ENCODE peak calls at places on chromosomes 6 and 20, in six cellular contexts. Q is breast epithelium, V is sigmoid colon, L is stomach, P is mesenchymal stem cell, H is AG04450. O is an unnamed sample. For H3K9me3, the result is how much of the 10 kb centered on the place peaks cover.

GRCh38 chr6:79946773-79947190 is 571 bp downstream of the ELOVL4 start:
- DNase-seq in Q (no peak), V (peak), L (no peak), P (peak), H (no peak), O (peak)

GRCh38 chr20:38308447-38308846 is 4.5 kb downstream of the BPI start:
- DNase-seq in Q (no peak), V (no peak), L (no peak), P (no peak), H (no peak), O (no peak)

GRCh38 chr20:3068075-3068474 is 3.3 kb upstream of the OXT start:
- DNase-seq in Q (no peak), V (no peak), L (no peak), P (no peak), H (no peak), O (no peak)

GRCh38 chr6:49933526-49933925 is 30.4 kb downstream of the DEFB114 start:
- DNase-seq in Q (no peak), V (no peak), L (no peak), P (no peak), H (no peak), O (no peak)

GRCh38 chr20:297925-298754 is 770 bp downstream of the ZCCHC3 start:
- DNase-seq in Q (peak), V (peak), L (peak), P (peak), H (no peak), O (peak)

GRCh38 chr6:46042355-46042999 is 26.8 kb upstream of the CLIC5 start:
- DNase-seq in Q (no peak), V (no peak), L (no peak), P (peak), H (no peak), O (no peak)

GRCh38 chr6:51768087-51768486 is 319.3 kb downstream of the PKHD1 start:
- DNase-seq in Q (no peak), V (no peak), L (no peak), P (no peak), H (no peak), O (no peak)

GRCh38 chr6:73579389-73579788 is 58.6 kb upstream of the EEF1A1 start:
- DNase-seq in Q (no peak), V (no peak), L (no peak), P (no peak), H (no peak), O (no peak)

GRCh38 chr6:7761047-7761446 is 35.1 kb downstream of the BMP6 start:
- DNase-seq in Q (no peak), V (no peak), L (no peak), P (peak), H (no peak), O (no peak)

GRCh38 chr6:139654888-139655782 is 280.7 kb upstream of the CITED2 start:
- DNase-seq in Q (no peak), V (no peak), L (no peak), P (no peak), H (no peak), O (no peak)

GRCh38 chr20:62922451-62922921 is 3.8 kb downstream of the DIDO1 start:
- DNase-seq in Q (no peak), V (no peak), L (no peak), P (no peak), H (no peak), O (no peak)

GRCh38 chr6:138241381-138241780 is 23.1 kb upstream of the PBOV1 start:
- DNase-seq in Q (no peak), V (no peak), L (no peak), P (no peak), H (no peak), O (no peak)

GRCh38 chr20:24862606-24863005 is 86.5 kb upstream of the CST7 start:
- DNase-seq in Q (no peak), V (no peak), L (no peak), P (no peak), H (no peak), O (no peak)
- H3K9me3 ChIP-seq in Q (under half), V (under half), L (under half), P (under half), H (under half), O (under half)

DNA sequence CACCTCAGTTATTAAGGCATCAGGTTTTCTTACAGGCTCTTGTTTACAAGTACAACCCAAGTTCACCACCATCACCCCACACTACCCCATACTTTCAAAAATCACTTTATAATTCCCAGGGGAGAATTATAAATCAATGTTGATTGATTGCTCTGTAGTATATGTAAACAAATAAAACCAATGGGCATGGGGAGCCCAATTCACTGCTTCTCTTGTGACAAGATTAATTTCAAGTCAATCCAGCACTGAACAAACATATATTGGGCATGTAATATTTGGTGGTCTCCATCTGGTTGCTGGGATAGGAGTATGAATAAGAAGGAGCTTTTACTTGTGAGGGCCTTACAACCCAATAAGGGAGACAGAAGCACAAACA is 95.8 kb downstream of the CLVS2 start:
- DNase-seq in Q (no peak), V (no peak), L (no peak), P (no peak), H (no peak), O (no peak)
- H3K27ac ChIP-seq in Q (no peak), V (no peak), L (no peak), P (no peak), H (no peak), O (no peak)

GRCh38 chr20:32585519-32586127 is 490 bp upstream of the NOL4L start:
- DNase-seq in Q (no peak), V (no peak), L (no peak), P (no peak), H (no peak), O (peak)
- H3K4me3 ChIP-seq in Q (no peak), V (no peak), L (peak), P (peak), H (no peak), O (no peak)

DNA sequence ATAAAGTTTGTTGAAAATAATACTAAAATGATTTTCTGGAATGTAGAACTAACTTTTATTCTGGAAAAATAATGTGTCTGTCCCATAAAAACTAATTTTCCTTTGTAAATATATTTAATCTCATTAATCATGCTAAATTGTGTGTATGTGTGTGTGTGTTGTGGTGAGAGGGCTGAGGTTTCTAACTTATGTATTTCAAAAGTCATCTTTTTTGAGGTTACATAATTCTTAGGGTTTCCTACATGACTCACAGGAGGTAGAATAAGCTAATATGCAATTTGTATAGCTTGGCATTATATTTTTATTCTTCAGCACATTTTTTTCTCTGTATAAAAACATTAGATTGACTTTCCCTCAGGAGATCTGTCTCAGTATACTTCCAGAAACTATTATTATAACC is 64.1 kb upstream of the CLVS2 start:
- DNase-seq in Q (no peak), V (no peak), L (no peak), P (no peak), H (no peak), O (no peak)
- H3K9me3 ChIP-seq in Q (under half), V (under half), L (under half), P (under half), H (under half), O (under half)

GRCh38 chr6:13409991-13410390 is 77.4 kb downstream of the GFOD1 start:
- DNase-seq in Q (no peak), V (no peak), L (no peak), P (no peak), H (no peak), O (no peak)

GRCh38 chr6:13407368-13407708 is 79.0 kb upstream of the TBC1D7 start:
- DNase-seq in Q (no peak), V (no peak), L (no peak), P (no peak), H (no peak), O (no peak)

GRCh38 chr6:13406781-13407180 is 78.4 kb upstream of the TBC1D7 start:
- DNase-seq in Q (no peak), V (no peak), L (no peak), P (no peak), H (no peak), O (no peak)

GRCh38 chr6:13406051-13406477 is 77.7 kb upstream of the TBC1D7 start:
- DNase-seq in Q (no peak), V (no peak), L (no peak), P (no peak), H (no peak), O (no peak)

DNA sequence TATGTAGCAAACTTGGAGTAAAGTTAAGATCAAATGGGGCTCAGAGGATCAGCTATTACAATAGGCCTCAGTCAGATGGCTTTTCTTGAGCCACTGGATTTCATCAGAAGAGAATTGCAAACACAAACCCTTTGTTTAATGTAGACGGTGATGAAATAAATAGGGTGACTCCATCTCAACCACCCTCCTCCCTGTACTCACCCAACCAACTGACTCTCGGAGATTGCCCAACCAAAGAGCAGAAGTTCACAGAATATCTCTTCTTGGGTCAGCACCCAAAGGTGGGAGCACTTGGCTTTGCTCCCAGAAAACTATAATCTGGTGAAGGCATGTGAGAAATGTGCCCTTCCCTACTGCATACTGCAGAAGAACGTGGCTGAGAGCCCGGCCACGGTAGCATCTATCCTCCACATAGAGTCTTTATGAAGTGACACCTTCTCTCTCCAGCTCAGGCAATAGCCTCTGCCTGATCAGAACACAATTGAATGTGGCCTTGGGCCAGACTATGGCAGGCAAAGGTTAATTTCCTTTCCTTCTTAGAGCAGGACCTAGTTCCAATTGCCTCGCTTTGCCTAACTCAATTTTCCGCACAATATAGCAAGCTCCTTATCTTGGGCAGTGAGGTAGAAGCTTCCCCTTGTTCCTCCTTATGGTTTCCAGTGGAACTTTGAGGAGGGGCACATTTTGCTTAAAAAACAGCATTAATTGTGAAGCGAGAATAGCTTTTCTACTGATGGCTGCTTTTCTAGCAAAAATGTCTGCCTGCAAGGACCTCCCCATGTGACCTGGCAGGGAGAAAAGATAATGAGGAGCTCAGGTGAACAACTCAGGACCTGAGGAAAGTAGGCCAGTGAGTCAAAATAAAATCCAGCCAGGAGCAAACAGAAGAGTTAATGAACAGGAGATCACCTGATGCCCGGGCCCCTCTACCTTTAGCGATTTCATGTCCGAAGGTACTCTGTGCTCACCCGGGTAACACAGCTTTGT is 79.4 kb downstream of the GFOD1 start:
- DNase-seq in Q (peak), V (no peak), L (peak), P (peak), H (peak), O (no peak)
- H3K27ac ChIP-seq in Q (peak), V (peak), L (peak), P (no peak), H (peak), O (no peak)

O was measured in CD4-positive, CD25-positive, alpha-beta regulatory T cell.